ENCODE peak calls at places on chromosomes 5 and 9, in seven cellular contexts. One of them, this sample, is unnamed.

GRCh38 chr5:147973086-147973485 is 66.7 kb upstream of the C5orf46 start:
- DNase-seq in activated CD4-positive, CD25-positive, alpha-beta regulatory T cell: no peak
- DNase-seq in lower lobe of right lung: no peak
- DNase-seq in kidney tubule cell: no peak
- DNase-seq in T-helper 9 cell: no peak
- DNase-seq in caudate nucleus: no peak
- DNase-seq in Kasumi-1: no peak
- DNase-seq in this sample: no peak

GRCh38 chr5:74560245-74560644 is 80.3 kb downstream of the ENC1 start:
- DNase-seq in activated CD4-positive, CD25-positive, alpha-beta regulatory T cell: no peak
- DNase-seq in lower lobe of right lung: no peak
- DNase-seq in kidney tubule cell: no peak
- DNase-seq in T-helper 9 cell: no peak
- DNase-seq in caudate nucleus: no peak
- DNase-seq in Kasumi-1: no peak
- DNase-seq in this sample: no peak

GRCh38 chr5:116442095-116442534 is 132.5 kb downstream of the SEMA6A start:
- DNase-seq in activated CD4-positive, CD25-positive, alpha-beta regulatory T cell: no peak
- DNase-seq in lower lobe of right lung: no peak
- DNase-seq in kidney tubule cell: peak
- DNase-seq in T-helper 9 cell: no peak
- DNase-seq in caudate nucleus: no peak
- DNase-seq in Kasumi-1: no peak
- DNase-seq in this sample: no peak

GRCh38 chr5:73120222-73121108 is at the start of gene TMEM171:
- DNase-seq in activated CD4-positive, CD25-positive, alpha-beta regulatory T cell: no peak
- DNase-seq in lower lobe of right lung: peak
- DNase-seq in kidney tubule cell: peak
- DNase-seq in T-helper 9 cell: no peak
- DNase-seq in caudate nucleus: peak
- DNase-seq in Kasumi-1: no peak
- DNase-seq in this sample: no peak

GRCh38 chr9:4214506-4214905 is 85.4 kb downstream of the GLIS3 start:
- DNase-seq in activated CD4-positive, CD25-positive, alpha-beta regulatory T cell: no peak
- DNase-seq in lower lobe of right lung: no peak
- DNase-seq in kidney tubule cell: no peak
- DNase-seq in T-helper 9 cell: no peak
- DNase-seq in caudate nucleus: no peak
- DNase-seq in Kasumi-1: no peak
- DNase-seq in this sample: no peak

GRCh38 chr5:87877023-87877422 is 391.6 kb downstream of the TMEM161B start:
- DNase-seq in activated CD4-positive, CD25-positive, alpha-beta regulatory T cell: no peak
- DNase-seq in lower lobe of right lung: no peak
- DNase-seq in kidney tubule cell: no peak
- DNase-seq in T-helper 9 cell: no peak
- DNase-seq in caudate nucleus: no peak
- DNase-seq in Kasumi-1: no peak
- DNase-seq in this sample: no peak

GRCh38 chr5:36820900-36821299 is 55.7 kb upstream of the NIPBL start:
- DNase-seq in activated CD4-positive, CD25-positive, alpha-beta regulatory T cell: no peak
- DNase-seq in lower lobe of right lung: no peak
- DNase-seq in kidney tubule cell: peak
- DNase-seq in T-helper 9 cell: no peak
- DNase-seq in caudate nucleus: no peak
- DNase-seq in Kasumi-1: no peak
- DNase-seq in this sample: no peak

GRCh38 chr5:159638954-159639559 is 277.2 kb upstream of the ADRA1B start:
- DNase-seq in activated CD4-positive, CD25-positive, alpha-beta regulatory T cell: no peak
- DNase-seq in lower lobe of right lung: no peak
- DNase-seq in kidney tubule cell: no peak
- DNase-seq in T-helper 9 cell: no peak
- DNase-seq in caudate nucleus: no peak
- DNase-seq in Kasumi-1: no peak
- DNase-seq in this sample: no peak

GRCh38 chr5:26388946-26389345 is 649.4 kb downstream of the CDH9 start:
- DNase-seq in activated CD4-positive, CD25-positive, alpha-beta regulatory T cell: no peak
- DNase-seq in lower lobe of right lung: no peak
- DNase-seq in kidney tubule cell: no peak
- DNase-seq in T-helper 9 cell: no peak
- DNase-seq in caudate nucleus: no peak
- DNase-seq in Kasumi-1: no peak
- DNase-seq in this sample: no peak

GRCh38 chr5:142110046-142110531 is 1.5 kb downstream of the NDFIP1 start:
- DNase-seq in activated CD4-positive, CD25-positive, alpha-beta regulatory T cell: no peak
- DNase-seq in lower lobe of right lung: no peak
- DNase-seq in kidney tubule cell: peak
- DNase-seq in T-helper 9 cell: no peak
- DNase-seq in caudate nucleus: no peak
- DNase-seq in Kasumi-1: peak
- DNase-seq in this sample: no peak

GRCh38 chr5:43121565-43122484 is 1.1 kb downstream of the ZNF131 start:
- DNase-seq in activated CD4-positive, CD25-positive, alpha-beta regulatory T cell: no peak
- DNase-seq in lower lobe of right lung: no peak
- DNase-seq in kidney tubule cell: peak
- DNase-seq in T-helper 9 cell: no peak
- DNase-seq in caudate nucleus: no peak
- DNase-seq in Kasumi-1: peak
- DNase-seq in this sample: peak

GRCh38 chr5:65305913-65306312 is 175.8 kb downstream of the ADAMTS6 start:
- DNase-seq in activated CD4-positive, CD25-positive, alpha-beta regulatory T cell: no peak
- DNase-seq in lower lobe of right lung: no peak
- DNase-seq in kidney tubule cell: no peak
- DNase-seq in T-helper 9 cell: no peak
- DNase-seq in caudate nucleus: no peak
- DNase-seq in Kasumi-1: no peak
- DNase-seq in this sample: no peak

GRCh38 chr9:87865626-87866025 is 17.1 kb upstream of the SPATA31E1 start:
- DNase-seq in activated CD4-positive, CD25-positive, alpha-beta regulatory T cell: no peak
- DNase-seq in lower lobe of right lung: no peak
- DNase-seq in kidney tubule cell: peak
- DNase-seq in T-helper 9 cell: no peak
- DNase-seq in caudate nucleus: no peak
- DNase-seq in Kasumi-1: no peak
- DNase-seq in this sample: no peak

GRCh38 chr9:135612981-135613910 is 26.1 kb downstream of the GLT6D1 start:
- DNase-seq in activated CD4-positive, CD25-positive, alpha-beta regulatory T cell: no peak
- DNase-seq in lower lobe of right lung: no peak
- DNase-seq in kidney tubule cell: no peak
- DNase-seq in T-helper 9 cell: no peak
- DNase-seq in caudate nucleus: no peak
- DNase-seq in Kasumi-1: no peak
- DNase-seq in this sample: no peak

GRCh38 chr5:36060516-36060885 is 6.2 kb downstream of the UGT3A2 start:
- DNase-seq in activated CD4-positive, CD25-positive, alpha-beta regulatory T cell: no peak
- DNase-seq in lower lobe of right lung: no peak
- DNase-seq in kidney tubule cell: no peak
- DNase-seq in T-helper 9 cell: no peak
- DNase-seq in caudate nucleus: no peak
- DNase-seq in Kasumi-1: peak
- DNase-seq in this sample: no peak

GRCh38 chr9:116812231-116813028 is 125.3 kb downstream of the TRIM32 start:
- DNase-seq in activated CD4-positive, CD25-positive, alpha-beta regulatory T cell: no peak
- DNase-seq in lower lobe of right lung: no peak
- DNase-seq in kidney tubule cell: peak
- DNase-seq in T-helper 9 cell: no peak
- DNase-seq in caudate nucleus: peak
- DNase-seq in Kasumi-1: no peak
- DNase-seq in this sample: no peak

GRCh38 chr5:72324186-72324825 is 4.1 kb downstream of the PTCD2 start:
- DNase-seq in activated CD4-positive, CD25-positive, alpha-beta regulatory T cell: no peak
- DNase-seq in lower lobe of right lung: no peak
- DNase-seq in kidney tubule cell: peak
- DNase-seq in T-helper 9 cell: no peak
- DNase-seq in caudate nucleus: no peak
- DNase-seq in Kasumi-1: no peak
- DNase-seq in this sample: no peak

GRCh38 chr5:188488-189481 is 2.5 kb upstream of the LRRC14B start:
- DNase-seq in activated CD4-positive, CD25-positive, alpha-beta regulatory T cell: peak
- DNase-seq in lower lobe of right lung: peak
- DNase-seq in kidney tubule cell: peak
- DNase-seq in T-helper 9 cell: peak
- DNase-seq in caudate nucleus: peak
- DNase-seq in Kasumi-1: peak
- DNase-seq in this sample: peak

GRCh38 chr9:89567649-89568048 is 37.2 kb upstream of the GADD45G start:
- DNase-seq in activated CD4-positive, CD25-positive, alpha-beta regulatory T cell: no peak
- DNase-seq in lower lobe of right lung: no peak
- DNase-seq in kidney tubule cell: no peak
- DNase-seq in T-helper 9 cell: no peak
- DNase-seq in caudate nucleus: no peak
- DNase-seq in Kasumi-1: no peak
- DNase-seq in this sample: no peak

GRCh38 chr9:77935974-77936373 is 95.6 kb downstream of the GNAQ start:
- DNase-seq in activated CD4-positive, CD25-positive, alpha-beta regulatory T cell: no peak
- DNase-seq in lower lobe of right lung: no peak
- DNase-seq in kidney tubule cell: no peak
- DNase-seq in T-helper 9 cell: no peak
- DNase-seq in caudate nucleus: no peak
- DNase-seq in Kasumi-1: peak
- DNase-seq in this sample: no peak

GRCh38 chr5:60893521-60893920 is 49.5 kb upstream of the ELOVL7 start:
- DNase-seq in activated CD4-positive, CD25-positive, alpha-beta regulatory T cell: no peak
- DNase-seq in lower lobe of right lung: no peak
- DNase-seq in kidney tubule cell: no peak
- DNase-seq in T-helper 9 cell: no peak
- DNase-seq in caudate nucleus: no peak
- DNase-seq in Kasumi-1: no peak
- DNase-seq in this sample: no peak

GRCh38 chr5:155013526-155013925 is at the start of gene KIF4B:
- DNase-seq in activated CD4-positive, CD25-positive, alpha-beta regulatory T cell: no peak
- DNase-seq in lower lobe of right lung: no peak
- DNase-seq in kidney tubule cell: no peak
- DNase-seq in T-helper 9 cell: no peak
- DNase-seq in caudate nucleus: no peak
- DNase-seq in Kasumi-1: no peak
- DNase-seq in this sample: no peak

GRCh38 chr5:178769617-178770290 is 39.3 kb upstream of the ZNF354A start:
- DNase-seq in activated CD4-positive, CD25-positive, alpha-beta regulatory T cell: no peak
- DNase-seq in lower lobe of right lung: peak
- DNase-seq in kidney tubule cell: no peak
- DNase-seq in T-helper 9 cell: no peak
- DNase-seq in caudate nucleus: no peak
- DNase-seq in Kasumi-1: no peak
- DNase-seq in this sample: peak

GRCh38 chr5:180366303-180366702 is 13.2 kb upstream of the GFPT2 start:
- DNase-seq in activated CD4-positive, CD25-positive, alpha-beta regulatory T cell: no peak
- DNase-seq in lower lobe of right lung: no peak
- DNase-seq in kidney tubule cell: no peak
- DNase-seq in T-helper 9 cell: no peak
- DNase-seq in caudate nucleus: peak
- DNase-seq in Kasumi-1: no peak
- DNase-seq in this sample: no peak

GRCh38 chr9:132905726-132906125 is 27.0 kb downstream of the SPACA9 start:
- DNase-seq in activated CD4-positive, CD25-positive, alpha-beta regulatory T cell: no peak
- DNase-seq in lower lobe of right lung: no peak
- DNase-seq in kidney tubule cell: no peak
- DNase-seq in T-helper 9 cell: no peak
- DNase-seq in caudate nucleus: no peak
- DNase-seq in Kasumi-1: no peak
- DNase-seq in this sample: no peak

GRCh38 chr9:134909511-134910105 is 8.1 kb downstream of the FCN1 start:
- DNase-seq in activated CD4-positive, CD25-positive, alpha-beta regulatory T cell: no peak
- DNase-seq in lower lobe of right lung: peak
- DNase-seq in kidney tubule cell: no peak
- DNase-seq in T-helper 9 cell: no peak
- DNase-seq in caudate nucleus: no peak
- DNase-seq in Kasumi-1: no peak
- DNase-seq in this sample: no peak

GRCh38 chr5:178247481-178248456 is 15.2 kb upstream of the PHYKPL start:
- DNase-seq in activated CD4-positive, CD25-positive, alpha-beta regulatory T cell: no peak
- DNase-seq in lower lobe of right lung: no peak
- DNase-seq in kidney tubule cell: no peak
- DNase-seq in T-helper 9 cell: no peak
- DNase-seq in caudate nucleus: no peak
- DNase-seq in Kasumi-1: no peak
- DNase-seq in this sample: no peak

GRCh38 chr5:1431021-1431811 is 14.0 kb downstream of the SLC6A3 start:
- DNase-seq in activated CD4-positive, CD25-positive, alpha-beta regulatory T cell: no peak
- DNase-seq in lower lobe of right lung: peak
- DNase-seq in kidney tubule cell: no peak
- DNase-seq in T-helper 9 cell: no peak
- DNase-seq in caudate nucleus: no peak
- DNase-seq in Kasumi-1: no peak
- DNase-seq in this sample: no peak

GRCh38 chr9:83220737-83221136 is 157.8 kb upstream of the RASEF start:
- DNase-seq in activated CD4-positive, CD25-positive, alpha-beta regulatory T cell: no peak
- DNase-seq in lower lobe of right lung: no peak
- DNase-seq in kidney tubule cell: peak
- DNase-seq in T-helper 9 cell: no peak
- DNase-seq in caudate nucleus: no peak
- DNase-seq in Kasumi-1: no peak
- DNase-seq in this sample: no peak

GRCh38 chr9:19381656-19382055 is 1.6 kb upstream of the RPS6 start:
- DNase-seq in activated CD4-positive, CD25-positive, alpha-beta regulatory T cell: no peak
- DNase-seq in lower lobe of right lung: no peak
- DNase-seq in kidney tubule cell: no peak
- DNase-seq in T-helper 9 cell: no peak
- DNase-seq in caudate nucleus: no peak
- DNase-seq in Kasumi-1: no peak
- DNase-seq in this sample: no peak

GRCh38 chr5:139402561-139403158 is 1.2 kb downstream of the SPATA24 start:
- DNase-seq in activated CD4-positive, CD25-positive, alpha-beta regulatory T cell: no peak
- DNase-seq in lower lobe of right lung: no peak
- DNase-seq in kidney tubule cell: peak
- DNase-seq in T-helper 9 cell: no peak
- DNase-seq in caudate nucleus: no peak
- DNase-seq in Kasumi-1: peak
- DNase-seq in this sample: no peak

GRCh38 chr9:5622019-5622418 is 6.9 kb upstream of the RIC1 start:
- DNase-seq in activated CD4-positive, CD25-positive, alpha-beta regulatory T cell: no peak
- DNase-seq in lower lobe of right lung: no peak
- DNase-seq in kidney tubule cell: peak
- DNase-seq in T-helper 9 cell: no peak
- DNase-seq in caudate nucleus: no peak
- DNase-seq in Kasumi-1: no peak
- DNase-seq in this sample: no peak

GRCh38 chr5:64612349-64612961 is 77.8 kb upstream of the SHISAL2B start:
- DNase-seq in activated CD4-positive, CD25-positive, alpha-beta regulatory T cell: no peak
- DNase-seq in lower lobe of right lung: no peak
- DNase-seq in kidney tubule cell: peak
- DNase-seq in T-helper 9 cell: no peak
- DNase-seq in caudate nucleus: no peak
- DNase-seq in Kasumi-1: peak
- DNase-seq in this sample: no peak

GRCh38 chr5:69331528-69332445 is 814 bp downstream of the CCDC125 start:
- DNase-seq in activated CD4-positive, CD25-positive, alpha-beta regulatory T cell: no peak
- DNase-seq in lower lobe of right lung: no peak
- DNase-seq in kidney tubule cell: peak
- DNase-seq in T-helper 9 cell: no peak
- DNase-seq in caudate nucleus: no peak
- DNase-seq in Kasumi-1: peak
- DNase-seq in this sample: no peak

GRCh38 chr5:169494383-169495251 is 89.0 kb upstream of the SPDL1 start:
- DNase-seq in activated CD4-positive, CD25-positive, alpha-beta regulatory T cell: no peak
- DNase-seq in lower lobe of right lung: no peak
- DNase-seq in kidney tubule cell: no peak
- DNase-seq in T-helper 9 cell: no peak
- DNase-seq in caudate nucleus: no peak
- DNase-seq in Kasumi-1: no peak
- DNase-seq in this sample: no peak

GRCh38 chr9:135905380-135906282 is 1.7 kb downstream of the CAMSAP1 start:
- DNase-seq in activated CD4-positive, CD25-positive, alpha-beta regulatory T cell: no peak
- DNase-seq in lower lobe of right lung: peak
- DNase-seq in kidney tubule cell: peak
- DNase-seq in T-helper 9 cell: peak
- DNase-seq in caudate nucleus: no peak
- DNase-seq in Kasumi-1: no peak
- DNase-seq in this sample: no peak

GRCh38 chr5:152329896-152330295 is 75.2 kb downstream of the NMUR2 start:
- DNase-seq in activated CD4-positive, CD25-positive, alpha-beta regulatory T cell: no peak
- DNase-seq in lower lobe of right lung: no peak
- DNase-seq in kidney tubule cell: no peak
- DNase-seq in T-helper 9 cell: no peak
- DNase-seq in caudate nucleus: no peak
- DNase-seq in Kasumi-1: no peak
- DNase-seq in this sample: no peak

GRCh38 chr5:108529381-108529780 is 147.5 kb upstream of the FBXL17 start:
- DNase-seq in activated CD4-positive, CD25-positive, alpha-beta regulatory T cell: no peak
- DNase-seq in lower lobe of right lung: no peak
- DNase-seq in kidney tubule cell: peak
- DNase-seq in T-helper 9 cell: no peak
- DNase-seq in caudate nucleus: no peak
- DNase-seq in Kasumi-1: no peak
- DNase-seq in this sample: no peak

This sample was measured in breast epithelium.